ENCODE peak calls at places on chromosomes 1 and 21, in six cellular contexts. I is heart right ventricle, A is brain microvascular endothelial cell, T is BJ, K is tibial artery, C is GM12865. D is an unnamed sample.

GRCh38 chr21:31470896-31471694 is 127.0 kb upstream of the TIAM1 start:
- DNase-seq in A (no peak), T (no peak), C (no peak), I (no peak), K (no peak), D (no peak)

GRCh38 chr1:94401206-94401605 is 17.0 kb upstream of the ABCD3 start:
- DNase-seq in C (no peak), I (no peak), K (no peak), A (no peak), T (no peak), D (peak)

GRCh38 chr1:234628099-234628498 is 18.1 kb upstream of the IRF2BP2 start:
- DNase-seq in C (no peak), A (peak), K (no peak), I (no peak), T (no peak), D (peak)

GRCh38 chr1:178093150-178093957 is 550 bp upstream of the RASAL2 start:
- DNase-seq in K (peak), C (peak), T (peak), A (peak), I (peak), D (peak)

GRCh38 chr21:42424848-42425602 is 21.3 kb downstream of the UBASH3A start:
- DNase-seq in K (no peak), T (no peak), C (peak), I (no peak), A (no peak), D (no peak)

GRCh38 chr1:172499636-172500141 is 33.3 kb upstream of the SUCO start:
- DNase-seq in A (peak), T (no peak), K (no peak), C (no peak), I (peak), D (peak)

GRCh38 chr1:228976316-228976715 is 241.0 kb downstream of the RHOU start:
- DNase-seq in I (no peak), T (no peak), A (no peak), C (no peak), K (no peak), D (no peak)

GRCh38 chr21:29504751-29505321 is 206.1 kb downstream of the BACH1 start:
- DNase-seq in I (no peak), T (no peak), K (no peak), A (peak), C (no peak), D (peak)

GRCh38 chr21:44486302-44486701 is 31.0 kb downstream of the LRRC3 start:
- DNase-seq in I (no peak), K (no peak), T (no peak), C (no peak), A (no peak), D (no peak)

GRCh38 chr21:28822882-28823335 is 169.8 kb downstream of the LTN1 start:
- DNase-seq in T (peak), I (no peak), A (no peak), C (no peak), K (no peak), D (peak)

GRCh38 chr1:89041055-89041707 is 18.5 kb upstream of the GBP3 start:
- DNase-seq in K (no peak), T (no peak), A (peak), C (peak), I (no peak), D (peak)

GRCh38 chr21:46559291-46559983 is 45.4 kb downstream of the S100B start:
- DNase-seq in I (no peak), A (no peak), C (peak), T (no peak), K (no peak), D (no peak)

GRCh38 chr1:41414291-41414690 is 53.1 kb downstream of the FOXO6 start:
- DNase-seq in C (no peak), I (no peak), K (no peak), T (no peak), A (no peak), D (no peak)

GRCh38 chr1:67441183-67441582 is 11.0 kb upstream of the SERBP1 start:
- DNase-seq in I (no peak), A (peak), C (peak), K (peak), T (no peak), D (peak)

GRCh38 chr1:52691856-52692255 is 6.3 kb downstream of the COA7 start:
- DNase-seq in I (no peak), K (no peak), A (no peak), C (no peak), T (no peak), D (no peak)

GRCh38 chr1:169679692-169680091 is 31.7 kb downstream of the SELL start:
- DNase-seq in C (no peak), T (no peak), I (no peak), K (no peak), A (no peak), D (no peak)

GRCh38 chr1:232675898-232676297 is 46.0 kb upstream of the SIPA1L2 start:
- DNase-seq in C (no peak), A (no peak), I (no peak), K (no peak), T (no peak), D (no peak)

GRCh38 chr1:153141377-153141776 is 9.3 kb downstream of the SPRR2G start:
- DNase-seq in I (no peak), T (no peak), K (no peak), C (no peak), A (no peak), D (no peak)

GRCh38 chr1:201750934-201751333 is 78.0 kb upstream of the IPO9 start:
- DNase-seq in C (no peak), A (peak), I (no peak), T (no peak), K (no peak), D (peak)

GRCh38 chr1:17567582-17567981 is 28.1 kb downstream of the ARHGEF10L start:
- DNase-seq in T (peak), C (no peak), K (peak), A (no peak), I (no peak), D (peak)

GRCh38 chr1:147622731-147623130 is 47.6 kb downstream of the ACP6 start:
- DNase-seq in I (no peak), T (no peak), K (no peak), C (no peak), A (peak), D (peak)

GRCh38 chr1:168613689-168614655 is 37.6 kb downstream of the XCL1 start:
- DNase-seq in A (no peak), T (no peak), C (no peak), I (peak), K (peak), D (no peak)

GRCh38 chr1:214475331-214475730 is 76.1 kb downstream of the PTPN14 start:
- DNase-seq in C (no peak), T (no peak), K (no peak), I (no peak), A (no peak), D (no peak)

GRCh38 chr1:178725603-178726517 is 816 bp downstream of the RALGPS2 start:
- DNase-seq in T (no peak), I (peak), K (peak), C (peak), A (peak), D (peak)

GRCh38 chr1:65793359-65793732 is 651 bp downstream of the PDE4B start:
- DNase-seq in K (no peak), I (no peak), C (no peak), T (no peak), A (no peak), D (peak)

GRCh38 chr1:119885903-119886783 is 10.2 kb downstream of the ADAM30 start:
- DNase-seq in C (peak), A (peak), K (peak), T (no peak), I (peak), D (peak)

GRCh38 chr1:83497563-83497962 is 501.4 kb downstream of the TTLL7 start:
- DNase-seq in C (peak), T (no peak), I (no peak), A (peak), K (no peak), D (peak)

GRCh38 chr1:35560256-35561225 is 2.9 kb downstream of the NCDN start:
- DNase-seq in K (peak), I (peak), T (no peak), A (no peak), C (no peak), D (no peak)

GRCh38 chr1:73782901-73783300 is 415.1 kb downstream of the LRRIQ3 start:
- DNase-seq in T (no peak), K (no peak), A (no peak), C (no peak), I (no peak), D (no peak)

GRCh38 chr1:78348526-78349284 is 142.1 kb upstream of the PTGFR start:
- DNase-seq in I (no peak), K (no peak), T (no peak), C (no peak), A (peak), D (peak)

GRCh38 chr1:165632491-165632890 is 1.5 kb downstream of the MGST3 start:
- DNase-seq in I (no peak), K (no peak), T (no peak), A (no peak), C (no peak), D (no peak)

GRCh38 chr1:165632152-165632469 is 1.1 kb downstream of the MGST3 start:
- DNase-seq in C (no peak), T (no peak), K (no peak), A (no peak), I (no peak), D (no peak)

GRCh38 chr1:165630629-165631402 is at the start of gene MGST3:
- DNase-seq in A (peak), C (peak), K (peak), T (peak), I (peak), D (peak)

GRCh38 chr1:165629848-165630628 is 996 bp upstream of the MGST3 start:
- DNase-seq in C (no peak), A (no peak), I (no peak), T (no peak), K (no peak), D (no peak)

GRCh38 chr1:165631403-165632151 is 543 bp downstream of the MGST3 start:
- DNase-seq in I (peak), A (peak), K (peak), T (peak), C (peak), D (peak)
- TF ChIP-seq CTCF in I (no peak), A (peak), K (no peak), T (peak), C (no peak), D (peak)

GRCh38 chr1:206580438-206581113 is 31.7 kb downstream of the EIF2D start:
- DNase-seq in A (no peak), C (no peak), T (no peak), I (no peak), K (no peak), D (no peak)

GRCh38 chr1:206578959-206579358 is 33.3 kb downstream of the EIF2D start:
- DNase-seq in C (no peak), K (no peak), A (no peak), I (no peak), T (no peak), D (no peak)

GRCh38 chr1:206578115-206578935 is 33.9 kb downstream of the EIF2D start:
- DNase-seq in T (no peak), C (peak), K (no peak), A (no peak), I (no peak), D (no peak)

GRCh38 chr1:206581571-206581981 is 30.7 kb downstream of the EIF2D start:
- DNase-seq in A (no peak), T (no peak), K (peak), C (peak), I (no peak), D (no peak)

DNA sequence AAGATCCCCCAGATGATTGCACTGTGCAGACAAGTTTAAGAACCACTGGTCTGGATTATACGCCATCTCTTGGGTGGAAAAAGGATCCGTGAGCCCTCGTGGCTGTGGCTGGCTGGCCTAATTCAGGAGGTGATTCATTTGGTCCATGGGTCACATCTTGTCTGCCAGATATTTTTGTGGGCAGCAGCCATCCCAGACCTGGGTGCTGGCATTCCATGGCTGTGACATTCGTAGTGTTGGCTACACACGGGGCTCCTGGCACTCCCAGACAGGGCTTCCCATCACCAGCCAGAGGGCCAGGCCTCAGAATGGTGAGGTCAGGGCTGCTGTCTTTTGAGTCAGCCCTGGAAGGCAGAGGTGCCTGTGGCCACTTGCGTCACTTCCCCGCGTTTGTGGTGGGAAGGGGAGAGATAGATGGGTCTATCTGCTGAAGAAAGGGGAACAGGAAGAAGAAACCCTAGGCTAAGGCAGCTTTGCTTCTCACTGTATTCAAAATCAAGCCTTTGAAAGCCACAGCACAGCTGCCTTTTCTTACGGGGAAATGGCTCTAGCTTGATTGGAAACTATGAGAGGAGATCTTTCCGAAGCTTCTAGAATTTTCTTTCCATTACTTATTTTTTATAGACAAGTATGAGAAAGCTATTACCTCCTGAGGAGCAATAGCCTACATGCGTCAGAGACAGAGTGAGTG is 32.4 kb downstream of the EIF2D start:
- DNase-seq in I (peak), A (no peak), C (peak), T (no peak), K (peak), D (peak)
- H3K4me3 ChIP-seq in I (no peak), A (no peak), C (peak), T (no peak), K (no peak), D (no peak)

GRCh38 chr1:63645301-63645700 is 52.1 kb downstream of the PGM1 start:
- DNase-seq in C (no peak), I (no peak), K (no peak), T (no peak), A (no peak), D (peak)
- TF ChIP-seq CTCF in C (no peak), I (no peak), K (no peak), T (no peak), A (no peak), D (no peak)

GRCh38 chr1:186188004-186188539 is 187.0 kb downstream of the TPR start:
- DNase-seq in T (peak), C (no peak), I (no peak), A (peak), K (no peak), D (peak)
- H3K4me3 ChIP-seq in T (no peak), C (no peak), I (no peak), A (no peak), K (no peak), D (no peak)

DNA sequence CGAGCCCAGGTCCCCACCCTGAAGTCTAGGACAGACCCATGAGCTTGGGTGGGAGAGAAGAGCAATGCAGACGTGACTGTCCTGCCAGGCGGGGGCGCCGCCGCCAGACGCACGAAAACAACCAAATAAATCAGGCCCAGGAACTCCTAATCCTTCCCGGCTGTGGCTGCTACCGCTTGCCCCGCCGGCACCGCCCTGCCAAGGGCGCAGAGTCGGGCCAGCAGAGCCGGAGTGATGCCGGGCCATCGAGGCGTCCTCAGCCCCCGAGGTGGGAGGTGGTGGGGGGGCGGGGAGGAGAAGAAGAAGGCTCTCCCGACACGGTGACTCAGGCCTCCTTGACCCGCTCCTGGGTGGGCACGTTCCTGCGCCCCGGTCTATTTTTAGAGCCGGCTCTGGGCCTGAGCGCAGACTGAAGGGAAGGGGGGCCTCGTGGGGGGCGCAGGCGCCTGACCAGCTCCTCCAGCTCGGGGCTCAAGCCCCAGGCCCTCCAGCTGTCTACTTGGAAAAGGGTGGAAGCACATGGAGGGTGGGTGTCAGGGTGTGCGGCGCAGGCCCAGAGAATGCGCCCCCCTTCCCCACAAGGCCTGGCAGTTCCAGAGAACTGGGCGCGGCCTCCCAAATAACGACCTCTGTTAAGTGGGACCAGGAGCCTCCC is 10.8 kb upstream of the COL16A1 start:
- DNase-seq in I (peak), K (peak), C (peak), T (peak), A (peak), D (peak)
- TF ChIP-seq CTCF in I (peak), K (peak), C (peak), T (peak), A (peak), D (peak)

GRCh38 chr1:85582687-85583354 is 2.3 kb downstream of the CCN1 start:
- DNase-seq in C (no peak), K (no peak), A (no peak), T (no peak), I (no peak), D (peak)

GRCh38 chr1:85581802-85582686 is 1.5 kb downstream of the CCN1 start:
- DNase-seq in C (no peak), T (no peak), K (peak), I (no peak), A (peak), D (peak)

GRCh38 chr1:85584264-85584781 is 3.8 kb downstream of the CCN1 start:
- DNase-seq in I (no peak), A (peak), T (peak), C (no peak), K (no peak), D (peak)

GRCh38 chr1:85584923-85585322 is 4.4 kb downstream of the CCN1 start:
- DNase-seq in K (no peak), A (no peak), T (no peak), C (no peak), I (no peak), D (peak)

GRCh38 chr1:85583355-85584263 is 3.0 kb downstream of the CCN1 start:
- DNase-seq in K (no peak), C (no peak), I (no peak), A (no peak), T (no peak), D (no peak)
- H3K4me3 ChIP-seq in K (peak), C (no peak), I (peak), A (peak), T (peak), D (peak)

D was measured in cardiac fibroblast.